ENCODE peak calls at places on chromosomes 5 and 9, in five cellular contexts. C is HepG2, Z is stomach, N is ovary, F is suprapubic skin. G is an unnamed sample.
A peak's percentile ranks its signal among the peaks of the same experiment; 100 is the strongest.

GRCh38 chr9:124077915-124078572 is 66.5 kb downstream of the LHX2 start:
- DNase-seq in C (peak; percentile 34), N (no peak), F (no peak), Z (no peak), G (no peak)

GRCh38 chr9:37908698-37909186 is 4.8 kb upstream of the SLC25A51 start:
- DNase-seq in N (no peak), C (peak; percentile 92), F (peak; percentile 50), Z (no peak), G (peak; percentile 57)

GRCh38 chr9:135693771-135694170 is 5.5 kb downstream of the SOHLH1 start:
- DNase-seq in C (no peak), N (no peak), Z (no peak), F (no peak), G (no peak)

GRCh38 chr9:122031806-122032205 is 61.3 kb downstream of the TTLL11 start:
- DNase-seq in C (no peak), N (no peak), Z (no peak), F (no peak), G (no peak)

GRCh38 chr5:158951461-158951860 is 148.3 kb downstream of the EBF1 start:
- DNase-seq in N (no peak), C (no peak), Z (no peak), F (no peak), G (no peak)

GRCh38 chr5:139681112-139681458 is 32.9 kb downstream of the CXXC5 start:
- DNase-seq in C (no peak), N (no peak), F (no peak), Z (no peak), G (no peak)

GRCh38 chr5:58411372-58411771 is 48.5 kb downstream of the PLK2 start:
- DNase-seq in Z (no peak), N (no peak), F (no peak), C (no peak), G (no peak)

GRCh38 chr9:120891255-120891954 is 14.4 kb upstream of the PHF19 start:
- DNase-seq in C (no peak), Z (no peak), F (no peak), N (no peak), G (no peak)

GRCh38 chr9:135295556-135296300 is 183.9 kb upstream of the PPP1R26 start:
- DNase-seq in C (no peak), F (peak; percentile 34), N (no peak), Z (no peak), G (no peak)

GRCh38 chr9:37187713-37188439 is 67.5 kb downstream of the ZCCHC7 start:
- DNase-seq in C (no peak), F (no peak), Z (no peak), N (no peak), G (no peak)

GRCh38 chr9:127545196-127546124 is 66.6 kb upstream of the STXBP1 start:
- DNase-seq in F (no peak), Z (peak; percentile 82), N (peak; percentile 75), C (peak; percentile 96), G (no peak)

GRCh38 chr5:53161876-53162275 is 52.3 kb upstream of the MOCS2 start:
- DNase-seq in N (no peak), Z (no peak), F (no peak), C (no peak), G (no peak)

GRCh38 chr5:142830241-142831018 is 60.3 kb downstream of the ARHGAP26 start:
- DNase-seq in N (no peak), C (no peak), Z (no peak), F (no peak), G (no peak)

GRCh38 chr5:36389245-36389644 is 87.5 kb upstream of the RANBP3L start:
- DNase-seq in F (no peak), C (no peak), N (no peak), Z (no peak), G (no peak)
- TF ChIP-seq EP300 in F (no peak), C (no peak), N (no peak), Z (no peak), G (no peak)

GRCh38 chr5:80755634-80756033 is 100.9 kb upstream of the DHFR start:
- DNase-seq in C (no peak), F (no peak), Z (no peak), N (no peak), G (no peak)
- TF ChIP-seq EP300 in C (no peak), F (no peak), Z (no peak), N (no peak), G (no peak)

DNA sequence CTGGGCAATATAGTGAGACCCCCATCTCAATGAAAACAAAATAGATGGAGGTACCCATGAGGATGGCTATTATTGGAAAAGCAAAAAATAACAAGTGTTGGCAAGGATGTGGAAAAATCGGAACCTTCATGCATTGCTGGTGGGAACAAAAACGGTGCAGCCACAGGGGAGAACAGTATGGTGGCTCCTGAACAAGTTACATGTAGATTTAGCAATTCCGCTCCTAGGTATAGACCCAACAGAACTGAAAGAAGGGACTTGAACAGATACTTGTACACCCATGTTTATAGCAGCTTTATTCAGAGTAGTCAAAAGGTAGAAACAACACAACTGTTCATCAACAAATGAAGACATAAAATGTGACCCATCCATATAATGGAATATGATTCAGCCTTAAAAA is 43.0 kb downstream of the NTNG2 start:
- DNase-seq in N (no peak), C (no peak), F (no peak), Z (no peak), G (no peak)
- TF ChIP-seq EP300 in N (no peak), C (no peak), F (no peak), Z (no peak), G (no peak)

DNA sequence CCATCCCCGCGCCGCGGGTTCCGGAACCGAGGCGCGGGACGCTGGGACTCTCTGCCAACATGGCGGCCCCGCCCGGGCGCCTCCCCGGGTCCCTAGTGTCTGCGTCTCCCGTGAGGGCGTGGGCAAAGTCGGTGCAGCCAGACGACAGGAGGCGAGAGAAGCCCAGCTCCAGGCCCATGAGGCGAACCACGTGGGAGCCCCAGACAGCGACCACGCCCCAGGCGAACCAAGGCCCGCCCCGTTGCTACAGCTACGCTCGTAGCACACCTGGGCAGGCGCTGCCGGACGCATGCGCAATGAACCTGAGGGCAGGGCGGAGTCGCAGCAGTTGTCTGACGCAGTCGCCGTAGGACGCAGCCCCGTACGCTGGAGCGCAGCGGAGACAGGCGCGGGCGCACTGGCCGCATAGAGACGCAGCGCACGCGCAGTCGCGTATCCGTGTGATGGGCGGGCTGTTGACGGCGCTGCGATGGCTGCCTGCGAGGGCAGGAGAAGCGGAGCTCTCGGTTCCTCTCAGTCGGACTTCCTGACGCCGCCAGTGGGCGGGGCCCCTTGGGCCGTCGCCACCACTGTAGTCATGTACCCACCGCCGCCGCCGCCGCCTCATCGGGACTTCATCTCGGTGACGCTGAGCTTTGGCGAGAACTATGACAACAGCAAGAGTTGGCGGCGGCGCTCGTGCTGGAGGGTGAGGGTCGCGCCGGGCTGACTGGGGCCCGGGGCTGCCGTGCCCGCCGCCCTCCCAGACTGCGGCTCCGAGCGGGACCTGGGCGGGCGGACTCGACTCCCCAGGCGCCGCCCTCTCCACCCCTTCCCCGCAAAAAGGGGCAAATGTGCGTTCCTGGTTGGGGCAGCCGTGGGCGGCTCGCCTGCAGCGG is at the start of gene MAN1B1:
- DNase-seq in Z (peak; percentile 100), F (peak; percentile 99), N (peak; percentile 98), C (peak; percentile 97), G (peak; percentile 99)
- TF ChIP-seq EP300 in Z (no peak), F (no peak), N (no peak), C (no peak), G (no peak)

GRCh38 chr5:81183811-81184748 is 49.0 kb upstream of the CKMT2 start:
- DNase-seq in F (no peak), N (no peak), C (no peak), Z (no peak), G (no peak)
- TF ChIP-seq EP300 in F (no peak), N (no peak), C (no peak), Z (no peak), G (no peak)

GRCh38 chr5:82174919-82175219 is 103.3 kb downstream of the RPS23 start:
- DNase-seq in N (no peak), C (no peak), F (no peak), Z (no peak), G (no peak)

GRCh38 chr5:82169892-82170291 is 108.3 kb downstream of the RPS23 start:
- DNase-seq in Z (no peak), F (no peak), C (no peak), N (no peak), G (no peak)

GRCh38 chr5:82178378-82178777 is 99.8 kb downstream of the RPS23 start:
- DNase-seq in Z (no peak), C (no peak), N (no peak), F (no peak), G (no peak)

GRCh38 chr5:82176115-82176514 is 102.0 kb downstream of the RPS23 start:
- DNase-seq in C (no peak), F (no peak), N (no peak), Z (no peak), G (no peak)

GRCh38 chr5:82174128-82174918 is 103.8 kb downstream of the RPS23 start:
- DNase-seq in F (no peak), N (no peak), Z (peak; percentile 65), C (peak; percentile 55), G (no peak)
- TF ChIP-seq EP300 in F (no peak), N (no peak), Z (no peak), C (no peak), G (no peak)

GRCh38 chr5:145510769-145511168 is 324.4 kb downstream of the PRELID2 start:
- DNase-seq in N (no peak), C (no peak), F (no peak), Z (no peak), G (no peak)
- TF ChIP-seq EP300 in N (no peak), C (no peak), F (no peak), Z (no peak), G (no peak)

GRCh38 chr5:173913686-173914321 is 25.7 kb downstream of the CPEB4 start:
- DNase-seq in F (no peak), Z (no peak), N (no peak), C (no peak), G (no peak)
- TF ChIP-seq EP300 in F (no peak), Z (no peak), N (no peak), C (no peak), G (no peak)

G was measured in esophagus muscularis mucosa.